ENCODE peak calls at places on chromosomes 13 and 19, in five cellular contexts. C, Q, L, T and J are unnamed samples.

GRCh38 chr13:83879431-83880171 is 2.7 kb downstream of the SLITRK1 start:
- DNase-seq in C (no peak), Q (no peak), L (no peak), T (no peak), J (no peak)

GRCh38 chr13:79519252-79519651 is 38.3 kb downstream of the NDFIP2 start:
- DNase-seq in C (no peak), Q (no peak), L (no peak), T (no peak), J (no peak)

GRCh38 chr19:14023404-14024235 is 4.3 kb upstream of the RLN3 start:
- DNase-seq in C (peak; percentile 41), Q (peak; percentile 33), L (no peak), T (no peak), J (peak; percentile 59)

GRCh38 chr19:40736661-40737060 is 13.6 kb downstream of the ACTMAP start:
- DNase-seq in C (no peak), Q (no peak), L (no peak), T (peak; percentile 41), J (no peak)

GRCh38 chr13:95403349-95404140 is 102.3 kb upstream of the ABCC4 start:
- DNase-seq in C (no peak), Q (no peak), L (no peak), T (no peak), J (peak; percentile 30)

GRCh38 chr13:96034662-96035061 is 18.5 kb downstream of the UGGT2 start:
- DNase-seq in C (no peak), Q (no peak), L (no peak), T (no peak), J (no peak)

GRCh38 chr19:30857966-30858490 is 485.8 kb downstream of the ZNF536 start:
- DNase-seq in C (no peak), Q (no peak), L (no peak), T (no peak), J (no peak)

GRCh38 chr13:112705286-112705685 is 15.4 kb downstream of the ATP11A start:
- DNase-seq in C (no peak), Q (no peak), L (no peak), T (no peak), J (no peak)

GRCh38 chr13:19606152-19606551 is 27.3 kb upstream of the MPHOSPH8 start:
- DNase-seq in C (no peak), Q (no peak), L (no peak), T (no peak), J (no peak)

GRCh38 chr19:55383789-55384575 is at the start of gene TMEM238:
- DNase-seq in C (peak; percentile 56), Q (peak; percentile 62), L (no peak), T (peak; percentile 88), J (no peak)

GRCh38 chr13:53782400-53783030 is 753.9 kb downstream of the OLFM4 start:
- DNase-seq in C (no peak), Q (peak; percentile 11), L (peak; percentile 43), T (no peak), J (peak; percentile 18)

GRCh38 chr13:41299316-41300094 is 11.6 kb upstream of the NAA16 start:
- DNase-seq in C (no peak), Q (no peak), L (no peak), T (no peak), J (no peak)

GRCh38 chr13:97392020-97392419 is 41.9 kb upstream of the RAP2A start:
- DNase-seq in C (no peak), Q (no peak), L (no peak), T (no peak), J (no peak)

GRCh38 chr13:36297600-36298338 is at the start of gene CCDC169:
- DNase-seq in C (peak; percentile 74), Q (peak; percentile 51), L (peak; percentile 19), T (peak; percentile 78), J (peak; percentile 49)

GRCh38 chr19:10514211-10515145 is 2.8 kb downstream of the S1PR5 start:
- DNase-seq in C (no peak), Q (no peak), L (no peak), T (no peak), J (no peak)

GRCh38 chr19:825897-826640 is 1.6 kb upstream of the AZU1 start:
- DNase-seq in C (no peak), Q (no peak), L (no peak), T (no peak), J (no peak)

GRCh38 chr13:76912476-76912875 is 26.3 kb upstream of the KCTD12 start:
- DNase-seq in C (no peak), Q (no peak), L (no peak), T (no peak), J (no peak)

GRCh38 chr13:31207630-31208549 is 8.1 kb downstream of the B3GLCT start:
- DNase-seq in C (no peak), Q (no peak), L (peak; percentile 82), T (peak; percentile 50), J (no peak)

GRCh38 chr19:34468400-34468799 is 13.2 kb upstream of the WTIP start:
- DNase-seq in C (no peak), Q (no peak), L (no peak), T (no peak), J (no peak)

GRCh38 chr19:32692727-32693061 is 1.1 kb downstream of the NUDT19 start:
- DNase-seq in C (no peak), Q (no peak), L (no peak), T (no peak), J (no peak)

GRCh38 chr19:34457446-34457845 is 24.1 kb upstream of the WTIP start:
- DNase-seq in C (no peak), Q (no peak), L (no peak), T (no peak), J (no peak)

GRCh38 chr19:54459282-54460229 is 4.0 kb downstream of the LENG9 start:
- DNase-seq in C (no peak), Q (no peak), L (no peak), T (peak; percentile 49), J (no peak)

GRCh38 chr19:13832096-13832495 is 36.9 kb downstream of the ZSWIM4 start:
- DNase-seq in C (no peak), Q (no peak), L (no peak), T (no peak), J (no peak)

GRCh38 chr13:41905600-41906254 is 55.2 kb downstream of the VWA8 start:
- DNase-seq in C (no peak), Q (no peak), L (no peak), T (no peak), J (no peak)

GRCh38 chr19:38781058-38781457 is 7.7 kb upstream of the LGALS7 start:
- DNase-seq in C (no peak), Q (no peak), L (no peak), T (no peak), J (no peak)

GRCh38 chr13:98293103-98293502 is 116.0 kb upstream of the RNF113B start:
- DNase-seq in C (peak; percentile 46), Q (no peak), L (no peak), T (no peak), J (no peak)

GRCh38 chr19:51702754-51703654 is 9.9 kb downstream of the SPACA6 start:
- DNase-seq in C (peak; percentile 46), Q (peak; percentile 44), L (no peak), T (peak; percentile 77), J (no peak)